ENCODE peak calls at places on chromosomes 16 and 17, in seven cellular contexts. V is esophagus squamous epithelium, D is IMR-90, E is gastrocnemius medialis, C is esophagus muscularis mucosa, I is Peyer's patch, G is heart left ventricle. P is an unnamed sample. For H3K4me1, the result is how much of the 10 kb centered on the place peaks cover.

GRCh38 chr17:28398280-28398981 is 7.6 kb downstream of the SLC46A1 start:
- DNase-seq in E (no peak), C (no peak), I (no peak), G (no peak), D (peak), V (no peak), P (no peak)

GRCh38 chr17:67054011-67054591 is 9.7 kb downstream of the CACNG1 start:
- DNase-seq in V (no peak), C (peak), I (no peak), D (no peak), G (no peak), E (peak), P (no peak)

GRCh38 chr17:29699283-29699682 is 76.6 kb upstream of the CORO6 start:
- DNase-seq in C (no peak), G (no peak), D (no peak), V (no peak), E (no peak), I (no peak), P (no peak)

GRCh38 chr17:17700251-17700969 is 19.2 kb downstream of the RAI1 start:
- DNase-seq in G (no peak), I (peak), D (no peak), E (no peak), C (no peak), V (no peak), P (no peak)

GRCh38 chr16:64878964-64879363 is 242.9 kb downstream of the CDH11 start:
- DNase-seq in V (no peak), D (no peak), E (no peak), I (no peak), G (no peak), C (no peak), P (no peak)

GRCh38 chr16:1771072-1771863 is at the start of gene NME3:
- DNase-seq in E (peak), I (peak), V (no peak), C (peak), D (peak), G (peak), P (peak)

GRCh38 chr17:29744121-29744520 is 121.4 kb upstream of the CORO6 start:
- DNase-seq in V (no peak), D (no peak), C (no peak), I (no peak), G (no peak), E (no peak), P (no peak)

GRCh38 chr17:33523577-33523981 is 230.5 kb upstream of the ASIC2 start:
- DNase-seq in V (no peak), C (no peak), D (no peak), I (no peak), G (no peak), E (no peak), P (no peak)

GRCh38 chr17:45225964-45226530 is 4.4 kb downstream of the FMNL1 start:
- DNase-seq in D (no peak), G (peak), C (no peak), E (peak), V (peak), I (peak), P (peak)

GRCh38 chr17:38752930-38753506 is 477 bp downstream of the PSMB3 start:
- DNase-seq in D (no peak), I (no peak), V (no peak), G (no peak), C (no peak), E (no peak), P (no peak)

GRCh38 chr17:66605561-66605960 is 229.4 kb upstream of the CACNG5 start:
- DNase-seq in E (no peak), G (no peak), D (no peak), V (no peak), C (no peak), I (no peak), P (no peak)

GRCh38 chr17:9628509-9628908 is 16.8 kb upstream of the USP43 start:
- DNase-seq in E (no peak), I (peak), G (no peak), C (no peak), V (no peak), D (no peak), P (no peak)

GRCh38 chr17:69898606-69899005 is 176.4 kb upstream of the KCNJ16 start:
- DNase-seq in E (no peak), C (no peak), V (no peak), I (no peak), G (no peak), D (no peak), P (no peak)

GRCh38 chr16:87333101-87333500 is 15.9 kb upstream of the C16orf95 start:
- DNase-seq in G (peak), D (no peak), C (no peak), I (no peak), E (no peak), V (no peak), P (no peak)

GRCh38 chr16:26382607-26383006 is 684.1 kb upstream of the C16orf82 start:
- DNase-seq in C (no peak), G (no peak), I (no peak), D (no peak), E (no peak), V (no peak), P (no peak)

GRCh38 chr16:85200471-85201278 is 88.4 kb upstream of the CIBAR2 start:
- DNase-seq in G (no peak), C (no peak), I (peak), E (no peak), V (no peak), D (no peak), P (no peak)

GRCh38 chr17:65229596-65229995 is 92.4 kb downstream of the RGS9 start:
- DNase-seq in E (no peak), C (no peak), I (no peak), D (no peak), V (no peak), G (no peak), P (no peak)

GRCh38 chr16:87053016-87053982 is 263.9 kb downstream of the C16orf95 start:
- DNase-seq in I (no peak), V (no peak), C (no peak), E (no peak), G (no peak), D (no peak), P (peak)

GRCh38 chr17:75475851-75476250 is 19.4 kb downstream of the TMEM94 start:
- DNase-seq in D (peak), I (no peak), G (no peak), E (no peak), C (no peak), V (no peak), P (no peak)

GRCh38 chr16:66166451-66166850 is 200.0 kb upstream of the CDH5 start:
- DNase-seq in D (peak), V (no peak), I (no peak), G (no peak), E (no peak), C (no peak), P (no peak)

GRCh38 chr17:6654816-6655731 is 3.5 kb downstream of the C17orf100 start:
- DNase-seq in G (no peak), V (no peak), I (peak), D (no peak), C (no peak), E (no peak), P (peak)

GRCh38 chr16:57178296-57178695 is 7.5 kb downstream of the PSME3IP1 start:
- DNase-seq in D (no peak), C (no peak), V (no peak), E (no peak), G (no peak), I (no peak), P (no peak)

GRCh38 chr17:74795327-74796020 is 19.3 kb upstream of the NAT9 start:
- DNase-seq in C (no peak), I (no peak), G (no peak), D (no peak), E (no peak), V (no peak), P (no peak)

GRCh38 chr17:76246080-76247066 is 6.1 kb upstream of the RNF157 start:
- DNase-seq in E (peak), G (no peak), C (no peak), V (no peak), I (no peak), D (peak), P (no peak)

GRCh38 chr16:88384222-88385111 is 1.7 kb downstream of the ZNF469 start:
- DNase-seq in E (no peak), D (no peak), V (no peak), I (no peak), G (peak), C (no peak), P (no peak)

GRCh38 chr17:39782481-39782880 is 44.7 kb downstream of the GRB7 start:
- DNase-seq in E (no peak), D (peak), I (no peak), V (no peak), C (no peak), G (no peak), P (no peak)

GRCh38 chr17:76840884-76841775 is 27.1 kb upstream of the MGAT5B start:
- DNase-seq in D (no peak), I (no peak), V (no peak), C (no peak), E (no peak), G (no peak), P (no peak)

GRCh38 chr16:20611350-20611902 is 35.3 kb upstream of the ACSM2B start:
- DNase-seq in D (no peak), G (peak), E (peak), I (no peak), C (no peak), V (no peak), P (no peak)

GRCh38 chr16:12896562-12896961 is 4.8 kb upstream of the SHISA9 start:
- DNase-seq in V (no peak), E (no peak), G (no peak), D (no peak), C (no peak), I (no peak), P (no peak)

GRCh38 chr16:82187829-82188228 is 17.8 kb upstream of the MPHOSPH6 start:
- DNase-seq in G (no peak), V (no peak), E (no peak), C (no peak), D (no peak), I (no peak), P (no peak)

GRCh38 chr16:53958481-53958880 is 254.5 kb downstream of the FTO start:
- DNase-seq in I (no peak), D (no peak), V (no peak), G (no peak), E (no peak), C (no peak), P (no peak)

GRCh38 chr16:19559242-19559910 is 3.9 kb downstream of the VPS35L start:
- DNase-seq in E (no peak), C (no peak), D (peak), G (no peak), V (no peak), I (no peak), P (no peak)

GRCh38 chr16:46612121-46612520 is 9.1 kb downstream of the SHCBP1 start:
- DNase-seq in V (no peak), C (no peak), E (no peak), I (no peak), G (no peak), D (no peak), P (no peak)

GRCh38 chr17:81568416-81568815 is 16.3 kb upstream of the FAAP100 start:
- DNase-seq in C (no peak), V (no peak), G (no peak), I (no peak), E (no peak), D (no peak), P (no peak)

GRCh38 chr17:81565231-81565630 is 13.1 kb upstream of the FAAP100 start:
- DNase-seq in G (peak), I (no peak), C (no peak), D (no peak), E (no peak), V (no peak), P (no peak)

GRCh38 chr17:81564778-81565177 is 12.6 kb upstream of the FAAP100 start:
- DNase-seq in E (no peak), G (peak), D (no peak), I (no peak), C (no peak), V (no peak), P (no peak)

GRCh38 chr17:81566461-81567126 is 14.4 kb upstream of the FAAP100 start:
- DNase-seq in G (no peak), I (peak), D (peak), V (no peak), E (peak), C (no peak), P (peak)

GRCh38 chr17:81567191-81567590 is 15.0 kb upstream of the FAAP100 start:
- DNase-seq in V (no peak), G (no peak), E (no peak), I (no peak), D (no peak), C (no peak), P (no peak)
- H3K4me3 ChIP-seq in V (no peak), G (no peak), E (no peak), I (no peak), D (no peak), C (peak), P (peak)

GRCh38 chr16:23950898-23951297 is 115.1 kb downstream of the PRKCB start:
- DNase-seq in D (no peak), C (no peak), E (no peak), I (no peak), G (no peak), V (no peak), P (no peak)
- TF ChIP-seq POLR2A in D (no peak), C (no peak), E (no peak), I (no peak), G (no peak), V (no peak), P (no peak)

DNA sequence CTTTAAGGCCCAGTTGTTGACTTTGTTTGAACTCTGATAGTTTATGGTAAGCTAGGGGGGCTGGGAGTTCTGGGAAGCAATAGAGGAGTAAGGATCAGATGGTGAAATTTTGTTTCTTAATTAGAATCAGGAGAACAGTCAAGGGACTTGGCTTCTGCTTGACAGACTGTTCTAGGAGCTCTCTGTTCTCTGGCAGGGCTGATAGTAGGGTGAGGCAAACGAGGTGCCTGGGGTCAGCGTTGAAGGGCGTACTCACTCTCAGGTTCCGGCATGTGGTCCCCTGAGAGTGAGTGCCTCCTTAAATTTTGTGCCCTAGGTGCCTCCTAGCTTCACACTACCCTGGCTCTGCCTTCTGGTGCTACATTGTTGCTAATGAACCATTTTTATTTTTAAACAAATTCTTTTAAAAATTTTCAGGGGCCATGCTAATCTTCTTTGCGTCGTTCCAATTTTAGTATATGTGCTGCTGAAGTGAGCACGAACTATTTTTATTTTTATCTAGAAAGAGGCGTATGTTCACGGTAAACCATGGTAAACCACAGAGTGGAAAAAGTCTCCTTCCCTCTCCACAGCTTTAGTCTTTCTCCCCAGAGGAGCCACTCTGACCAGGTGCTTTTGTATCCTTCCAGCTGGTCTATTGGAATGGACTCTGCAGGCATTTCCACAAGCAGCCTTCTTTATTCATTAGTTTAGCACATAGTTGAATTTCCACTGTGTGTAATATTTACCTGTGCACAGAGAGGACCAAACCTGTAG is 19.7 kb downstream of the SLC7A6 start:
- DNase-seq in I (no peak), V (no peak), E (peak), C (no peak), G (no peak), D (no peak), P (no peak)
- H3K4me1 ChIP-seq in I (under half), V (under half), E (half or more), C (half or more), G (under half), D (under half), P (under half)

GRCh38 chr17:16398270-16399267 is 16.8 kb upstream of the TRPV2 start:
- DNase-seq in I (no peak), V (no peak), G (no peak), C (no peak), D (no peak), E (no peak), P (no peak)
- H3K4me3 ChIP-seq in I (no peak), V (no peak), G (no peak), C (no peak), D (no peak), E (no peak), P (no peak)

GRCh38 chr17:47894498-47895253 is 1.4 kb upstream of the SP2 start:
- DNase-seq in C (no peak), V (no peak), E (no peak), D (no peak), G (no peak), I (no peak), P (no peak)

GRCh38 chr17:47895254-47895855 is 681 bp upstream of the SP2 start:
- DNase-seq in V (no peak), C (peak), D (peak), G (peak), I (no peak), E (peak), P (no peak)

GRCh38 chr17:47897561-47897960 is 1.5 kb downstream of the SP2 start:
- DNase-seq in D (no peak), E (no peak), I (no peak), C (no peak), G (no peak), V (no peak), P (no peak)

GRCh38 chr17:47896672-47897490 is 845 bp downstream of the SP2 start:
- DNase-seq in V (no peak), G (no peak), D (peak), I (no peak), E (no peak), C (no peak), P (no peak)

DNA sequence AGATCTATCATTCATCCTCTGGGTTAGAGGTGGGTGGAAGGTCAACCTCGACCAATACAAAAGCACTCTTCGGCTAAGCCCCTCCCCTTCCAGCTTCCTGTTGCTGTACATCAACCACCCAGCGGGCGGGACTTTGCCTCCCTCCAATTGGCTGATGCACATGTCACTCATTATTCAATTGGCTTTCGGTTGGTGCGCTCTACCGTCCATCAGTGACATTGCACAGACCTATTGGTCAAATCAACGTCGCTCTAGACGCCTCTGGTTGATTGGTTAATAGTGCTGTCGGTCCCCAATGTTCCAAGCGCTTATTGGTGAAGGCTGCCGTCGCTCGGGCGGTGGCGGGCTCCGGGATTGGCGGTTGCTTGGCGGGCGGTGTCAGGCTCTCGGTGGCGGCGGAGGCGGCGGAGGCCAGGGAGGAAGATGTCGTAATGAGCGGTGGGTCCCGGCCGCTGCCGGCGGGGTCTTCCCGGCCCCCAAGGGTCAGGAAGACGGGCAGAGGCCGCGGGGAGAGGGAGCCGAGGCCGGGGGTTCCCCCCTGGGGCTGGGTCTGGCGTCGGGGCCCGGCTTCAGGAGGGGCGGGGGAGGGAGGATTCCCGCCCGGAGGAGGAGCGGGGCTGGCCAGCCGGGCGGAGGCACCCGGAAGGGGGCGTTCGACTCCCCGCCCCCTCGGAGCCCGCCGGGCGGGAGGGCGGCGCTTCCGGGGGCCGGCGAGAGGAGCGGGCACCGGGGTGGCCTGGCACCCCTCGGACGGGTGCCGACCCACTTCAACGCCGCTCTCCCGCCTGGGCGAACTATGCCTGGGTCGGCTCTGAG is at the start of gene SP2:
- DNase-seq in G (peak), I (peak), D (peak), V (peak), E (peak), C (peak), P (peak)
- TF ChIP-seq POLR2A in G (peak), I (peak), D (peak), V (peak), E (peak), C (peak), P (peak)

GRCh38 chr17:78753316-78754250 is 28.5 kb downstream of the CYTH1 start:
- DNase-seq in C (no peak), D (peak), I (no peak), G (no peak), V (no peak), E (no peak), P (no peak)
- H3K4me1 ChIP-seq in C (under half), D (under half), I (under half), G (under half), V (under half), E (under half), P (under half)

DNA sequence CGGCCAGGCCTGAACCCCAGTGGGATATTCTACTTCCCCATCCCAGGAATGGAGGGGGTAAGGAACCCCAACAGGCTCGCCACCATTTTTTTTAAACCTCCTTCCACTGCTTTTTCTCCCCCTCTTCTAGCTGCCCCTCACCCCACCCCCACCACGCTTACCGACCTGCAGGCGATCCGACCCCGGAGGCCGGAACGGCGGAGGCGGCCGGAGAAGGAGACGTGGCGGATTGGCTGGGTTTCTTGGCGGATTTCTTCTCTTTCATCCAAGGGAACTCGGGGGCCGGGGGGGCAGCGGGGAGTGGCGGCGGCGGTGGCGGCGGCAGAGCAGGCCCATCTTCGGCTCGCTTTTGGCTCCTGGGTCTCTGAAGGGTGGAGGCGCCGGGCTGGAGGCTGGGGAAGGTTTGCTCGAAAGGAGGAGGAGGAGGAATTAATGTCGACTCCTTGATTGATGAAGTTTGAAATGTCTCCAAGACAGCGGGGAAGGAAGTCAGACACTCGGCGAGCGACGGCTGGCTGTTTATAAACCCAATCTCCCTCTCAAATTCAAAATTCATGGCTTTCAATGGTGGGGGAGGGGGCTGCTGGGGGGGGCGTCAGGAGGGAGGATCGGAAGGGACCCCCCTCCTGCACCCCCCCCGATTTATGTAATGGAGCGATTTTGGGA is 420 bp downstream of the HOXB2 start:
- DNase-seq in E (peak), D (peak), V (no peak), G (peak), I (peak), C (peak), P (peak)
- H3K4me3 ChIP-seq in E (peak), D (peak), V (peak), G (peak), I (peak), C (peak), P (peak)

P was measured in breast epithelium.